ENCODE peak calls at places on chromosomes 2 and 18, in seven cellular contexts. O, J, V, I, L, G and Q are unnamed samples.

GRCh38 chr2:38690499-38691420 is 24.8 kb downstream of the GALM start:
- DNase-seq in J (no peak), L (no peak), G (no peak), I (peak; percentile 85), V (no peak), O (peak; percentile 72), Q (peak; percentile 40)

GRCh38 chr2:127343277-127343676 is 44.5 kb downstream of the MAP3K2 start:
- DNase-seq in J (no peak), L (no peak), V (no peak), O (no peak), I (peak; percentile 20), G (no peak), Q (no peak)

GRCh38 chr2:9637330-9637729 is 6.5 kb upstream of the YWHAQ start:
- DNase-seq in J (no peak), G (no peak), L (no peak), O (no peak), V (no peak), I (peak; percentile 62), Q (no peak)

GRCh38 chr2:144519934-144520717 is at the start of gene ZEB2:
- DNase-seq in O (peak; percentile 50), L (no peak), I (peak; percentile 12), G (no peak), J (peak; percentile 56), V (no peak), Q (peak; percentile 63)

GRCh38 chr2:15748736-15749323 is 157.2 kb downstream of the DDX1 start:
- DNase-seq in L (peak; percentile 41), I (peak; percentile 62), V (no peak), O (peak; percentile 78), J (peak; percentile 90), G (no peak), Q (peak; percentile 70)

GRCh38 chr18:54684786-54685185 is 93.7 kb downstream of the DYNAP start:
- DNase-seq in V (no peak), L (no peak), G (no peak), J (no peak), I (no peak), O (peak; percentile 10), Q (peak; percentile 8)

GRCh38 chr2:102179788-102180686 is 6.8 kb upstream of the IL1RL2 start:
- DNase-seq in L (no peak), G (no peak), J (no peak), O (no peak), V (no peak), I (no peak), Q (no peak)

GRCh38 chr2:15964936-15965563 is 24.7 kb downstream of the MYCN start:
- DNase-seq in O (no peak), L (no peak), I (no peak), G (no peak), V (no peak), J (no peak), Q (no peak)

GRCh38 chr18:35127201-35127600 is 86.0 kb downstream of the MAPRE2 start:
- DNase-seq in G (no peak), J (no peak), V (no peak), L (no peak), I (peak; percentile 19), O (peak; percentile 35), Q (no peak)

GRCh38 chr2:88841224-88841929 is 149.9 kb downstream of the RPIA start:
- DNase-seq in L (no peak), J (no peak), V (no peak), I (no peak), O (no peak), G (no peak), Q (no peak)

GRCh38 chr2:164335128-164335527 is 286.2 kb downstream of the GRB14 start:
- DNase-seq in G (no peak), I (no peak), V (no peak), L (no peak), O (no peak), J (no peak), Q (no peak)

GRCh38 chr18:631560-631959 is 25.9 kb upstream of the TYMS start:
- DNase-seq in L (no peak), G (no peak), J (no peak), O (no peak), I (no peak), V (no peak), Q (no peak)

GRCh38 chr2:30487603-30488002 is 40.6 kb downstream of the LCLAT1 start:
- DNase-seq in J (no peak), I (no peak), V (no peak), O (no peak), G (no peak), L (no peak), Q (no peak)

GRCh38 chr18:48486762-48487161 is 52.1 kb upstream of the CTIF start:
- DNase-seq in I (no peak), J (no peak), L (no peak), G (no peak), O (no peak), V (no peak), Q (no peak)

GRCh38 chr2:191899442-191899841 is 52.6 kb upstream of the CAVIN2 start:
- DNase-seq in V (no peak), I (no peak), G (no peak), L (no peak), J (no peak), O (no peak), Q (no peak)

GRCh38 chr2:174334781-174335604 is at the start of gene SP9:
- DNase-seq in O (peak; percentile 95), V (no peak), G (no peak), J (peak; percentile 89), L (no peak), I (peak; percentile 44), Q (peak; percentile 91)

GRCh38 chr18:49768051-49768391 is 45.3 kb downstream of the ACAA2 start:
- DNase-seq in L (no peak), I (peak; percentile 18), V (no peak), O (no peak), J (peak; percentile 74), G (no peak), Q (no peak)

GRCh38 chr2:49248506-49248905 is 94.2 kb upstream of the FSHR start:
- DNase-seq in J (no peak), L (no peak), G (no peak), I (peak; percentile 14), V (no peak), O (no peak), Q (no peak)

GRCh38 chr18:63465059-63465458 is 11.7 kb upstream of the SERPINB5 start:
- DNase-seq in G (no peak), L (no peak), J (no peak), O (no peak), I (no peak), V (no peak), Q (no peak)

GRCh38 chr2:118374974-118375745 is 286.9 kb downstream of the INSIG2 start:
- DNase-seq in V (no peak), I (no peak), G (no peak), J (no peak), L (no peak), O (no peak), Q (no peak)

GRCh38 chr2:176997074-176997791 is 215.4 kb upstream of the HNRNPA3 start:
- DNase-seq in O (no peak), V (no peak), J (no peak), I (peak; percentile 80), L (no peak), G (peak; percentile 64), Q (no peak)

GRCh38 chr2:85091838-85092237 is 41.4 kb upstream of the TCF7L1 start:
- DNase-seq in I (no peak), V (no peak), O (no peak), J (no peak), G (no peak), L (no peak), Q (no peak)

GRCh38 chr2:112941753-112942653 is 31.0 kb downstream of the IL37 start:
- DNase-seq in G (peak; percentile 19), O (peak; percentile 65), I (peak; percentile 70), L (peak; percentile 37), V (peak; percentile 37), J (peak; percentile 88), Q (peak; percentile 53)

GRCh38 chr2:21382980-21383520 is 259.3 kb downstream of the TDRD15 start:
- DNase-seq in O (no peak), G (no peak), V (no peak), I (no peak), J (no peak), L (no peak), Q (no peak)

GRCh38 chr2:232219496-232219870 is 159.1 kb upstream of the ALPP start:
- DNase-seq in L (no peak), G (no peak), J (no peak), V (no peak), O (no peak), I (no peak), Q (no peak)

GRCh38 chr18:50649821-50650220 is 89.9 kb downstream of the MAPK4 start:
- DNase-seq in L (no peak), G (no peak), I (no peak), O (no peak), V (no peak), J (no peak), Q (no peak)

GRCh38 chr18:40035951-40036350 is 1919.1 kb upstream of the PIK3C3 start:
- DNase-seq in I (no peak), L (no peak), V (no peak), G (no peak), J (no peak), O (no peak), Q (no peak)

GRCh38 chr2:34307636-34308035 is 708.5 kb upstream of the FAM98A start:
- DNase-seq in O (no peak), L (no peak), I (no peak), J (no peak), G (no peak), V (no peak), Q (no peak)
- TF ChIP-seq TAF1 in O (no peak), L (no peak), I (no peak), J (no peak), G (no peak), V (no peak), Q (no peak)

GRCh38 chr18:43061816-43062215 is 53.7 kb downstream of the RIT2 start:
- DNase-seq in O (no peak), J (no peak), I (no peak), V (no peak), L (no peak), G (no peak), Q (no peak)

GRCh38 chr18:43061318-43061717 is 54.2 kb downstream of the RIT2 start:
- DNase-seq in V (no peak), G (no peak), I (no peak), O (no peak), L (no peak), J (no peak), Q (no peak)

DNA sequence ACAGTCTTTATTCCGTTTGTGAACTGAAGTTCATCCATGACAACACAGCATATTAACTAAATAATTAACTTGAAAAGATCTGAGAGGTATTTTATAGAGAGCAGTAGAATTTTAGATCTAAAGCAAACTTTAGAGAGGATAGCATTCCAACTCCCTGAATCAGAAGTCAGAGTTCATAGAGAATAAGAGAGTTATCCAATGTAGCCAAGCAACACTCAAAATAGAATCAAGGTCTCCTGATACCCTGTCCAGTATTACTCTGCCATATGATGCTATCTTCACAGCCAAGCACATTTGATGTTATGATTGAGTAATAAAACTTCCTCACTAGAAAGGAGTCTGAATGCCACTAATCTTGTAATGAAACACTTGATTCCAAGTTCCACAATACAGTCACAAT is 55.5 kb downstream of the RIT2 start:
- DNase-seq in O (no peak), G (no peak), J (no peak), V (no peak), L (no peak), I (no peak), Q (no peak)
- TF ChIP-seq TAF1 in O (no peak), G (no peak), J (no peak), V (no peak), L (no peak), I (no peak), Q (no peak)

GRCh38 chr2:55010149-55010591 is 40.1 kb downstream of the RTN4 start:
- DNase-seq in J (no peak), O (no peak), I (no peak), V (peak; percentile 3), L (peak; percentile 17), G (peak; percentile 60), Q (no peak)
- TF ChIP-seq TAF1 in J (no peak), O (no peak), I (no peak), V (no peak), L (no peak), G (no peak), Q (no peak)

GRCh38 chr2:25230626-25231311 is 62.4 kb upstream of the POMC start:
- DNase-seq in L (no peak), J (peak; percentile 56), V (no peak), G (no peak), O (peak; percentile 37), I (no peak), Q (peak; percentile 63)
- TF ChIP-seq TAF1 in L (no peak), J (no peak), V (no peak), G (no peak), O (no peak), I (no peak), Q (no peak)